ENCODE peak calls at places on chromosomes 7 and 10, in six cellular contexts. F, Z, Q, J, Y and D are unnamed samples.

GRCh38 chr7:149181136-149181790 is 14.1 kb upstream of the ZNF282 start:
- DNase-seq in J (no peak), Z (peak), Q (no peak), Y (no peak), F (no peak), D (no peak)

GRCh38 chr10:45424668-45425404 is 50.8 kb downstream of the ALOX5 start:
- DNase-seq in J (no peak), Z (no peak), F (no peak), Y (no peak), Q (no peak), D (no peak)

GRCh38 chr10:77236700-77237099 is 400.9 kb downstream of the KCNMA1 start:
- DNase-seq in Y (no peak), Z (peak), Q (no peak), F (no peak), J (no peak), D (no peak)

GRCh38 chr7:7799138-7799537 is 80.7 kb upstream of the RPA3 start:
- DNase-seq in F (peak), J (no peak), Z (no peak), Y (no peak), Q (no peak), D (no peak)

GRCh38 chr7:92115821-92116220 is 18.5 kb downstream of the CYP51A1 start:
- DNase-seq in Z (no peak), J (no peak), Q (no peak), F (no peak), Y (no peak), D (no peak)

GRCh38 chr7:116328161-116328560 is 117.8 kb downstream of the TES start:
- DNase-seq in Z (peak), Y (no peak), Q (no peak), J (no peak), F (no peak), D (no peak)

GRCh38 chr7:39616138-39616537 is 7.2 kb upstream of the RALA start:
- DNase-seq in J (no peak), Z (peak), F (no peak), Q (no peak), Y (no peak), D (no peak)

GRCh38 chr10:42929236-42929635 is 146.6 kb downstream of the BMS1 start:
- DNase-seq in Q (no peak), Z (no peak), J (no peak), Y (no peak), F (no peak), D (no peak)

GRCh38 chr7:101936612-101937231 is 119.3 kb downstream of the CUX1 start:
- DNase-seq in Z (peak), Y (no peak), Q (no peak), J (no peak), F (peak), D (no peak)

GRCh38 chr7:50347693-50348092 is 43.2 kb downstream of the IKZF1 start:
- DNase-seq in Z (no peak), J (no peak), Q (no peak), Y (no peak), F (no peak), D (no peak)